ENCODE peak calls at places on chromosomes 3 and 15, in eight cellular contexts. P, I, E, L, N, K, F and O are unnamed samples.

GRCh38 chr3:190048831-190049541 is 71.7 kb downstream of the P3H2 start:
- DNase-seq in L (no peak), F (no peak), N (peak), E (no peak), K (no peak), I (no peak), P (no peak), O (no peak)

GRCh38 chr15:63347074-63347859 is 34.4 kb downstream of the CA12 start:
- DNase-seq in F (no peak), L (no peak), I (no peak), P (no peak), E (no peak), K (no peak), N (no peak), O (no peak)

GRCh38 chr3:190265795-190266194 is 56.5 kb downstream of the CLDN1 start:
- DNase-seq in L (no peak), N (peak), K (no peak), E (no peak), I (no peak), F (no peak), P (no peak), O (no peak)

GRCh38 chr3:132352556-132353143 is 35.4 kb downstream of the ACP3 start:
- DNase-seq in F (peak), E (no peak), P (peak), K (peak), I (peak), L (peak), N (peak), O (no peak)

GRCh38 chr3:132293231-132293630 is 24.0 kb upstream of the ACP3 start:
- DNase-seq in F (no peak), L (no peak), P (no peak), E (no peak), I (no peak), N (no peak), K (no peak), O (no peak)

GRCh38 chr3:195080125-195080524 is 190.8 kb downstream of the XXYLT1 start:
- DNase-seq in I (no peak), L (no peak), F (peak), N (no peak), K (no peak), E (peak), P (no peak), O (no peak)

GRCh38 chr3:184361932-184362667 is 590 bp downstream of the POLR2H start:
- DNase-seq in P (peak), F (peak), L (peak), N (peak), I (peak), E (peak), K (peak), O (no peak)

GRCh38 chr3:22118542-22118941 is 367.5 kb upstream of the ZNF385D start:
- DNase-seq in K (no peak), E (no peak), N (no peak), P (no peak), I (no peak), L (no peak), F (no peak), O (no peak)

GRCh38 chr3:186382217-186382885 is 20.3 kb upstream of the DGKG start:
- DNase-seq in E (no peak), P (no peak), L (no peak), N (no peak), I (no peak), F (no peak), K (no peak), O (no peak)

GRCh38 chr15:89486726-89487050 is 9.7 kb downstream of the RHCG start:
- DNase-seq in I (no peak), L (no peak), E (peak), F (no peak), P (no peak), N (no peak), K (no peak), O (no peak)

GRCh38 chr15:35256555-35256954 is 171.5 kb upstream of the NANOGP8 start:
- DNase-seq in F (no peak), L (no peak), E (no peak), K (no peak), N (peak), P (no peak), I (no peak), O (no peak)

GRCh38 chr3:165854696-165855095 is 17.5 kb upstream of the BCHE start:
- DNase-seq in L (no peak), N (peak), P (no peak), I (peak), F (peak), K (peak), E (no peak), O (no peak)

GRCh38 chr15:78205856-78206255 is 28.5 kb downstream of the ACSBG1 start:
- DNase-seq in F (no peak), N (no peak), K (no peak), P (no peak), L (no peak), E (no peak), I (no peak), O (peak)

GRCh38 chr15:26051771-26052685 is 188.9 kb upstream of the ATP10A start:
- DNase-seq in F (no peak), I (no peak), N (peak), E (no peak), P (no peak), K (no peak), L (no peak), O (no peak)

GRCh38 chr3:187783098-187783497 is 37.8 kb upstream of the BCL6 start:
- DNase-seq in E (no peak), N (peak), L (peak), P (no peak), I (no peak), K (no peak), F (no peak), O (no peak)

GRCh38 chr3:178201714-178202113 is 334.5 kb upstream of the KCNMB2 start:
- DNase-seq in I (no peak), L (no peak), K (no peak), P (no peak), N (no peak), E (no peak), F (no peak), O (no peak)

GRCh38 chr3:147406255-147407023 is at the start of gene ZIC4:
- DNase-seq in P (no peak), E (no peak), N (no peak), L (no peak), I (no peak), F (no peak), K (no peak), O (no peak)

GRCh38 chr3:37604336-37604833 is 257.3 kb upstream of the CTDSPL start:
- DNase-seq in I (no peak), K (no peak), E (no peak), P (no peak), N (peak), L (no peak), F (no peak), O (no peak)

GRCh38 chr3:131806736-131807135 is 228.1 kb downstream of the CPNE4 start:
- DNase-seq in I (no peak), F (no peak), K (no peak), L (no peak), P (no peak), N (no peak), E (no peak), O (no peak)

GRCh38 chr3:129663045-129663446 is 56.6 kb upstream of the PLXND1 start:
- DNase-seq in K (peak), E (no peak), I (no peak), N (peak), F (no peak), P (no peak), L (no peak), O (no peak)

GRCh38 chr3:18264331-18264730 is 160.8 kb downstream of the SATB1 start:
- DNase-seq in E (no peak), F (no peak), K (no peak), N (no peak), P (no peak), I (no peak), L (no peak), O (no peak)

GRCh38 chr3:38687306-38687705 is 37.8 kb upstream of the SCN5A start:
- DNase-seq in N (no peak), F (no peak), K (no peak), L (no peak), I (no peak), E (no peak), P (no peak), O (no peak)

GRCh38 chr15:87591042-87591441 is 665.5 kb downstream of the NTRK3 start:
- DNase-seq in E (no peak), K (no peak), N (no peak), P (no peak), L (no peak), F (no peak), I (peak), O (no peak)

GRCh38 chr3:43893721-43894120 is 203.0 kb downstream of the ABHD5 start:
- DNase-seq in I (no peak), F (no peak), L (no peak), E (no peak), P (no peak), K (peak), N (peak), O (no peak)

GRCh38 chr3:101182734-101183133 is 137.6 kb downstream of the IMPG2 start:
- DNase-seq in K (peak), P (no peak), E (no peak), F (no peak), N (peak), L (no peak), I (no peak), O (no peak)

GRCh38 chr15:101057841-101058407 is 138.8 kb downstream of the LRRK1 start:
- DNase-seq in N (no peak), I (no peak), K (no peak), P (peak), E (peak), F (no peak), L (peak), O (no peak)

GRCh38 chr3:184874709-184875644 is 63.0 kb downstream of the VPS8 start:
- DNase-seq in L (no peak), I (peak), E (no peak), K (peak), F (peak), P (no peak), N (peak), O (no peak)

GRCh38 chr15:60392986-60393811 is 4.6 kb downstream of the ANXA2 start:
- DNase-seq in L (peak), P (no peak), I (no peak), F (no peak), E (no peak), N (peak), K (peak), O (no peak)

GRCh38 chr3:98733778-98734281 is 29.3 kb upstream of the ST3GAL6 start:
- DNase-seq in L (no peak), N (peak), K (no peak), I (peak), P (no peak), E (no peak), F (no peak), O (no peak)

GRCh38 chr3:193805448-193805847 is 212.4 kb downstream of the OPA1 start:
- DNase-seq in N (peak), L (no peak), E (peak), F (no peak), I (peak), P (peak), K (peak), O (no peak)

GRCh38 chr3:127350172-127351050 is 62.6 kb upstream of the PRR20G start:
- DNase-seq in E (no peak), N (no peak), I (no peak), L (peak), K (no peak), P (no peak), F (no peak), O (no peak)

GRCh38 chr15:56351957-56352506 is 13.2 kb upstream of the TEX9 start:
- DNase-seq in K (no peak), I (no peak), N (no peak), E (no peak), F (no peak), P (no peak), L (no peak), O (no peak)

GRCh38 chr3:50392101-50392715 is 32.9 kb upstream of the TMEM115 start:
- DNase-seq in P (no peak), N (no peak), K (no peak), F (no peak), L (no peak), E (no peak), I (no peak), O (no peak)

GRCh38 chr15:63348392-63348791 is 33.3 kb downstream of the CA12 start:
- DNase-seq in P (no peak), F (no peak), L (peak), N (peak), E (peak), I (no peak), K (peak), O (no peak)

GRCh38 chr15:40915679-40916078 is 13.5 kb upstream of the DLL4 start:
- DNase-seq in F (no peak), I (no peak), L (no peak), P (no peak), N (no peak), E (no peak), K (no peak), O (no peak)

GRCh38 chr3:80643421-80643820 is 875.6 kb upstream of the ROBO1 start:
- DNase-seq in P (no peak), I (no peak), N (no peak), E (no peak), F (no peak), K (no peak), L (no peak), O (no peak)

GRCh38 chr3:38397320-38397719 is 50.7 kb downstream of the XYLB start:
- DNase-seq in K (no peak), N (peak), P (peak), I (peak), F (peak), E (no peak), L (peak), O (no peak)

GRCh38 chr15:27095809-27096580 is 125.0 kb downstream of the GABRG3 start:
- DNase-seq in L (no peak), I (no peak), P (no peak), F (no peak), N (no peak), E (no peak), K (no peak), O (no peak)

DNA sequence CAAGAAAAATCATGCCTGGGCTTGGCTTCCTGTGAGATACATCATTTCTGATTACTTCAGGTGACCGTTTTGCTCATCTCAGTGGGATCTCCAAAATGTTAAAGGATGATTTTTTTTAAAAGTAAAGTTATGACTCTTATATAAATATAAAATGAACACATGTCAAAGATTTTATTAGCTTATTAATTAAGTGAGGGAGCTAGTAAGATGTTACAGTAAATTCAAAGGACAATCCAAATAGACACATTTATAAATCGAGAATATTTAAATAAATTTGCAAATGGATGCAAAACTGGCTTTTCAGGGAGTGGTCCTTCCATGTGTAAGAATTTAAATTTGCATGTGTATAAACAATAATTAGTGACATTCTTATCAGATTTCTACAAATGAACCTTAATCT is 87.0 kb downstream of the IQCH start:
- DNase-seq in K (no peak), L (no peak), E (no peak), N (no peak), I (no peak), P (no peak), F (no peak), O (no peak)
- TF ChIP-seq CTCF in K (no peak), L (no peak), E (no peak), N (no peak), I (no peak), P (no peak), F (no peak), O (no peak)

GRCh38 chr3:109355625-109356441 is 18.5 kb upstream of the DPPA4 start:
- DNase-seq in P (no peak), N (no peak), F (no peak), K (no peak), I (no peak), L (no peak), E (no peak), O (no peak)

GRCh38 chr3:109356442-109357155 is 19.3 kb upstream of the DPPA4 start:
- DNase-seq in P (no peak), I (no peak), F (no peak), K (no peak), E (no peak), N (no peak), L (no peak), O (no peak)

GRCh38 chr3:109351231-109351630 is 13.9 kb upstream of the DPPA4 start:
- DNase-seq in I (no peak), P (no peak), K (no peak), F (no peak), L (no peak), N (no peak), E (no peak), O (no peak)

GRCh38 chr3:109353057-109353456 is 15.7 kb upstream of the DPPA4 start:
- DNase-seq in I (no peak), F (no peak), P (no peak), K (peak), N (no peak), L (no peak), E (no peak), O (no peak)
- TF ChIP-seq CTCF in I (no peak), F (no peak), P (no peak), K (no peak), N (no peak), L (no peak), E (no peak), O (no peak)

DNA sequence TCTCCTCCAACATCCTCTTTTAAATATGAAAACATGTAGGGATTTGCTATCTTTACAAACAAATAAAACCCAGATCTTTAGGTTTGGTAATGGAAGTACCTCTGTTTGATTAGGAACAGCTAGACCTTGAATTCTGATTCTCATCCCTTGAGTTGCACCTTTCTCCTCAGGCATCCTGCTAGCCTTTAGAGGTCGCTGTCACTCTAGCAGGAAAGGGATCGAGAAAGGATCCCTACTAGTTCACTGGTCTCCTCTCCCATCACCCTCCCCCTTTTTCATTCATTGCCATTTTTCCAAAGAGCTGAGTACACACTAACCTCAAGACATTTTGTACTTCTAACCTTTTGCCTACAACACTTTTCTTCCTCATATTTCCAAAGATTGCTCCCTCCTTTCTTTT is 569.8 kb downstream of the RBMS3 start:
- DNase-seq in N (no peak), F (no peak), P (no peak), I (no peak), E (no peak), L (no peak), K (peak), O (no peak)
- TF ChIP-seq CTCF in N (no peak), F (peak), P (no peak), I (no peak), E (no peak), L (no peak), K (no peak), O (no peak)

DNA sequence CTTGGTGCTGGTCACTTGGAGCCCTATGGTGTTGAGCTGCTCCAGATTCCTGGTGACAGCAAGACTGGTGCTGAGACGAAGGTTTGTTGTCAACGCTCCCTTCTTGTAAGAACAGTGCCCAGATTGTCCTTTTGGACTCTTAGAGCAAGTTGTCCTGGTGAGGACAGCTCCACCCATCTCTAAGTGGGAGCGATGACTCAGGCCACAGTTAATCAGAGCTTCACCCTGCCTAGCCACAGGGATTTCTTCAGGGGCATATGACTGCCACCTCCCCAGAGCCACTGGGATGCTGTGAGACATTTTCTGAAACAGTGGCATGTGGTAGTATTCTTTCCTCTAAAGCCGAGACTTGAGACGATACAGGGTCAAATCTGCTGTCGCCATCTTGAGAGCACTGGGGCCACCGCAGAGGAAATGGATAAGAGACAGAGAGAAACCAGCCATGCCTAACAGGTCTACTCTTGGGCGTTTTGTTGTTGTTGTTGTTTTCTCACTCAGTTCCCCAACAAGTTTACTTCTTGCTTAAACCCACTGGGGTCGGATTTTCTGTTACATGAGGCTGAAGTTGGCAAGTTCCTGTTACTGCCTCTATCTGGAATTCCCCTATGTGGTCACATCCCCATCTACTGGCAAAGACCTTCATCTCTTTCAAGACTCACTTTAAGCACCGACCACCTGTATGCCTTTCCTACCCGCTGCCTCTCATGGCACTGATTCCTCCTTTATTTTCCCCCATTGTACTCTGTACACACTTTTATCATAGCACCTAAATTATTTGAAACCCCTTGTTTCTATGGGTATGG is 16.0 kb upstream of the PCOLCE2 start:
- DNase-seq in N (peak), F (peak), I (peak), L (no peak), K (peak), P (no peak), E (no peak), O (no peak)
- TF ChIP-seq CTCF in N (peak), F (peak), I (no peak), L (no peak), K (peak), P (no peak), E (no peak), O (no peak)

GRCh38 chr15:94722025-94722636 is 490.8 kb downstream of the MCTP2 start:
- DNase-seq in F (no peak), E (no peak), I (no peak), K (no peak), N (no peak), L (no peak), P (no peak), O (no peak)
- TF ChIP-seq CTCF in F (no peak), E (no peak), I (no peak), K (no peak), N (no peak), L (no peak), P (no peak), O (no peak)

GRCh38 chr15:70955151-70955550 is 62.5 kb downstream of the LRRC49 start:
- DNase-seq in P (no peak), L (no peak), I (no peak), F (no peak), N (no peak), K (no peak), E (no peak), O (no peak)

GRCh38 chr15:70954176-70954575 is 61.5 kb downstream of the LRRC49 start:
- DNase-seq in P (no peak), F (no peak), I (no peak), L (no peak), E (no peak), N (no peak), K (no peak), O (no peak)

GRCh38 chr15:70947369-70948335 is 55.0 kb downstream of the LRRC49 start:
- DNase-seq in P (no peak), I (no peak), L (no peak), F (no peak), N (no peak), E (no peak), K (no peak), O (no peak)

GRCh38 chr15:70954733-70955132 is 62.1 kb downstream of the LRRC49 start:
- DNase-seq in E (peak), N (no peak), L (no peak), F (no peak), K (no peak), P (no peak), I (no peak), O (no peak)

DNA sequence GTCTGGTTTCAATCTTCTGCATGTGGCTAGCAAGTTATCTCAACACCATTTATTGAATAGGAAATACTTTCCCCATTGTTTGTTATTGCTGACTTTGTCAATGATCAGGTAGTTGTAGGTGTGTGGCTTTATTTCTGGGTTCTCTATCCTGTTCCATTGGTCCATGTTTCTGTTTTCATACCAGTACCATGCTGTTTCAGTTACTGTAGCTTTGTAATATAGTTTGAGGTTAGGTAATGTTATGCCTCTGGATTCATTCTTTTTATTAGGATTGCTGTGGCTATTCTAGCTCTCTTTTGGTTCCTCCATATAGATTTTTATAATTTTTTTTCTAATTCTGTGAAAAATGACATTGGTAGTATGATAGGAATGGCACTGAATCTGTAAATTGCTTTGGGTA is 58.3 kb downstream of the LRRC49 start:
- DNase-seq in I (no peak), F (no peak), P (no peak), L (no peak), K (no peak), E (no peak), N (no peak), O (no peak)
- TF ChIP-seq CTCF in I (no peak), F (no peak), P (no peak), L (no peak), K (no peak), E (no peak), N (no peak), O (no peak)

GRCh38 chr3:171162986-171163723 is 136.6 kb upstream of the SLC2A2 start:
- DNase-seq in N (peak), L (no peak), K (peak), I (no peak), F (peak), E (no peak), P (no peak), O (no peak)
- TF ChIP-seq CTCF in N (peak), L (no peak), K (peak), I (peak), F (peak), E (peak), P (peak), O (peak)